ENCODE peak calls at places on chromosomes 12 and 14, in eight cellular contexts. F is IMR-90, P is fibroblast of pulmonary artery, E is WERI-Rb-1, U is cardiac muscle cell, D is HCT116, R is GM23338, S is DND-41. L is an unnamed sample.

GRCh38 chr14:55336161-55336560 is 64.9 kb downstream of the FBXO34 start:
- DNase-seq in F (no peak), P (no peak), E (no peak), U (peak), D (no peak), R (no peak), S (no peak), L (no peak)

GRCh38 chr14:61610900-61611299 is 84.4 kb upstream of the HIF1A start:
- DNase-seq in F (no peak), P (no peak), E (no peak), U (no peak), D (no peak), R (no peak), S (no peak), L (peak)

GRCh38 chr12:82326905-82327503 is 31.2 kb downstream of the CCDC59 start:
- DNase-seq in F (peak), P (peak), E (no peak), U (peak), D (peak), R (peak), S (no peak), L (peak)

GRCh38 chr12:52181757-52182156 is 10.1 kb downstream of the KRT80 start:
- DNase-seq in F (peak), P (peak), E (no peak), U (peak), D (no peak), R (peak), S (no peak), L (peak)

GRCh38 chr14:91348861-91349465 is 68.7 kb downstream of the CCDC88C start:
- DNase-seq in F (no peak), P (no peak), E (no peak), U (no peak), D (no peak), R (no peak), S (no peak), L (no peak)

GRCh38 chr12:3342051-3342450 is 149.0 kb upstream of the PRMT8 start:
- DNase-seq in F (peak), P (peak), E (peak), U (peak), D (no peak), R (peak), S (peak), L (peak)

GRCh38 chr14:78029471-78030372 is 140.5 kb upstream of the NRXN3 start:
- DNase-seq in F (no peak), P (no peak), E (peak), U (peak), D (no peak), R (peak), S (no peak), L (no peak)

GRCh38 chr14:94355191-94355794 is 32.2 kb upstream of the SERPINA6 start:
- DNase-seq in F (peak), P (peak), E (peak), U (peak), D (no peak), R (peak), S (no peak), L (peak)

GRCh38 chr14:74257078-74257987 is 18.1 kb downstream of the VSX2 start:
- DNase-seq in F (peak), P (peak), E (peak), U (peak), D (no peak), R (peak), S (peak), L (peak)

GRCh38 chr14:21852061-21852664 is 178.5 kb upstream of the OR4E1 start:
- DNase-seq in F (peak), P (peak), E (peak), U (peak), D (peak), R (peak), S (peak), L (peak)

GRCh38 chr14:73753887-73754880 is 40.0 kb upstream of the PNMA1 start:
- DNase-seq in F (no peak), P (no peak), E (no peak), U (peak), D (no peak), R (no peak), S (no peak), L (peak)

GRCh38 chr12:165862-166368 is 48.0 kb downstream of the SLC6A12 start:
- DNase-seq in F (no peak), P (no peak), E (no peak), U (no peak), D (no peak), R (no peak), S (no peak), L (no peak)

GRCh38 chr12:12546314-12546772 is 16.3 kb downstream of the DUSP16 start:
- DNase-seq in F (peak), P (no peak), E (no peak), U (no peak), D (no peak), R (no peak), S (no peak), L (no peak)

GRCh38 chr12:6084261-6084968 is 40.1 kb downstream of the VWF start:
- DNase-seq in F (peak), P (peak), E (no peak), U (peak), D (peak), R (peak), S (no peak), L (peak)

GRCh38 chr12:132827763-132828703 is 636 bp downstream of the GOLGA3 start:
- DNase-seq in F (peak), P (peak), E (peak), U (peak), D (no peak), R (peak), S (peak), L (peak)

GRCh38 chr12:132205271-132206092 is 61.2 kb downstream of the NOC4L start:
- DNase-seq in F (no peak), P (no peak), E (no peak), U (no peak), D (no peak), R (no peak), S (no peak), L (no peak)

GRCh38 chr12:113670742-113671141 is 199.1 kb upstream of the LHX5 start:
- DNase-seq in F (no peak), P (no peak), E (no peak), U (no peak), D (no peak), R (no peak), S (no peak), L (no peak)

GRCh38 chr14:81122326-81122725 is 98.4 kb downstream of the GTF2A1 start:
- DNase-seq in F (no peak), P (no peak), E (no peak), U (no peak), D (no peak), R (no peak), S (no peak), L (no peak)

GRCh38 chr12:90679674-90680073 is 275.3 kb downstream of the CCER1 start:
- DNase-seq in F (no peak), P (no peak), E (no peak), U (no peak), D (no peak), R (no peak), S (no peak), L (no peak)

GRCh38 chr14:50666772-50667490 is 1.2 kb downstream of the SAV1 start:
- DNase-seq in F (peak), P (peak), E (peak), U (peak), D (no peak), R (peak), S (peak), L (peak)

GRCh38 chr12:29534935-29535334 is 37.4 kb upstream of the OVCH1 start:
- DNase-seq in F (peak), P (peak), E (no peak), U (peak), D (no peak), R (peak), S (no peak), L (peak)

GRCh38 chr12:46722737-46723136 is 103.1 kb downstream of the SLC38A4 start:
- DNase-seq in F (peak), P (peak), E (no peak), U (peak), D (no peak), R (no peak), S (no peak), L (peak)

GRCh38 chr14:28777773-28778606 is 11.4 kb downstream of the FOXG1 start:
- DNase-seq in F (no peak), P (no peak), E (no peak), U (no peak), D (no peak), R (peak), S (no peak), L (no peak)
- H3K4me3 ChIP-seq in F (no peak), P (no peak), E (no peak), U (no peak), D (no peak), R (peak), S (no peak), L (no peak)

GRCh38 chr12:25830456-25830855 is 128.0 kb upstream of the RASSF8 start:
- DNase-seq in F (no peak), P (no peak), E (no peak), U (no peak), D (no peak), R (no peak), S (no peak), L (peak)
- H3K4me3 ChIP-seq in F (no peak), P (no peak), E (no peak), U (no peak), D (no peak), R (no peak), S (no peak), L (no peak)

GRCh38 chr14:49620182-49621113 is at the start of the genes MGAT2 and RPL36AL:
- DNase-seq in F (peak), P (peak), E (peak), U (peak), D (peak), R (peak), S (peak), L (peak)

GRCh38 chr14:49623941-49624806 is 3.6 kb downstream of the MGAT2 start:
- DNase-seq in F (no peak), P (no peak), E (no peak), U (no peak), D (no peak), R (no peak), S (no peak), L (peak)

GRCh38 chr14:49621114-49621881 is 699 bp downstream of the MGAT2 start:
- DNase-seq in F (peak), P (peak), E (peak), U (peak), D (no peak), R (peak), S (peak), L (peak)

GRCh38 chr14:49622022-49622607 is 1.5 kb downstream of the MGAT2 start:
- DNase-seq in F (no peak), P (no peak), E (no peak), U (no peak), D (no peak), R (no peak), S (no peak), L (no peak)

DNA sequence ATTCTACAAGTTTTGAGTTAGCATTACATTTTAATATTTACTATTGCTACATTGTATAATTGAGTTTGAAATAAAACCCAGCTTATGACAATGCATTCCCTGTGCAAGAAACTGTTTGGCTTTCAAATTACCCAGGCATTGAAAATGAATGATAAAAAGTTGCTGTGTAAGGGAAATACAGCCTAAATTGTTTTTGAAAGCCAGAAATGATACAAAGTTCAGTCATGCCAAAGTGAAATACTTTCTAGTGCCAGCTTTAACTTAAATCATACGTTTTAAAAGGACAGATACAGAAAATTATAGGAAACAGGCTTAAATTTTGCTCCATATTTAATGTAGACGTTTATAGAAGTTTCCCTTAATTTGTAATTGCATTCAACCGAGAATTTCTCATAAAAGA is 2.8 kb downstream of the MGAT2 start:
- DNase-seq in F (no peak), P (no peak), E (no peak), U (no peak), D (no peak), R (no peak), S (no peak), L (peak)
- H3K4me3 ChIP-seq in F (no peak), P (peak), E (no peak), U (no peak), D (no peak), R (no peak), S (peak), L (no peak)

GRCh38 chr12:77189463-77189862 is 124.1 kb upstream of the E2F7 start:
- DNase-seq in F (peak), P (peak), E (peak), U (peak), D (no peak), R (no peak), S (no peak), L (peak)
- H3K4me3 ChIP-seq in F (no peak), P (no peak), E (no peak), U (no peak), D (no peak), R (no peak), S (no peak), L (no peak)

GRCh38 chr12:117091758-117092510 is 7.3 kb downstream of the TESC start:
- DNase-seq in F (no peak), P (no peak), E (no peak), U (no peak), D (no peak), R (no peak), S (no peak), L (no peak)

GRCh38 chr12:117093431-117093830 is 5.8 kb downstream of the TESC start:
- DNase-seq in F (no peak), P (no peak), E (no peak), U (no peak), D (no peak), R (no peak), S (no peak), L (no peak)

GRCh38 chr12:117092511-117092780 is 6.8 kb downstream of the TESC start:
- DNase-seq in F (no peak), P (no peak), E (no peak), U (no peak), D (no peak), R (no peak), S (no peak), L (no peak)

GRCh38 chr12:117092886-117093285 is 6.3 kb downstream of the TESC start:
- DNase-seq in F (no peak), P (no peak), E (no peak), U (no peak), D (no peak), R (no peak), S (no peak), L (no peak)

DNA sequence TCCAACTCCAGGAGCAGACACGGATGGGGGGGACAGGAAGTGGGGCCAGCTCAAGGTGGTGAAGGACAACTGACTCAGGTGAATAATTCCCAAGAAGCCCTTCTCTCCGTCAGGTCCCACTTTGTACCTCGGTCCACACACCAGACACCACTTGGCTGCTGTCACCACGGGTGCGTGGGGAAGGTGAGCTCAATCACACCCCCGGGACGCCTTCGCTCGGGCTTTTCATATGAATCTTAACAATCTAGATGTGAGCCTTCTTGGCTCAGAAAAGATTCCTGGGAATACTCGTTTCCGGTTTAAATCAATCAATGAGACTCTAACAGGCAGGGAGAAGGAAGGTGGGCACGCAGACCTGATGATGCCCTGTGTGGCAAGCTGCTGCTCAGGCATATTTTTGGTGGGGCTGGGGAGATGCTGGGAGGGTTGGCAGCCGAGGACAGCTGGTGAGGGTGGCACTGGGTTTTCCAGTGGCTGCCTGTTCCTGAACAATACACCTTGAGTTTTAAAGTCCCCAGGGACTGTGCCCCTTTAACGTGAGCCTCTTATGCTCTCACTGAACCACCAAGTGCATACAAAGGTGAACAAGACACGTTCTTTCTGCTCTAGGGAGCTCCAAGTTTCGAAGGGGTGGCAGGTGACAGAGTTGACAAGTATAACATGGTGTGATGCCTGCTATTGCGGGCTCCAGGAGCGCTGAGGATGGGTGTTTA is 5.1 kb downstream of the TESC start:
- DNase-seq in F (no peak), P (no peak), E (no peak), U (no peak), D (no peak), R (no peak), S (no peak), L (no peak)
- H3K4me3 ChIP-seq in F (no peak), P (no peak), E (no peak), U (no peak), D (no peak), R (no peak), S (no peak), L (no peak)

DNA sequence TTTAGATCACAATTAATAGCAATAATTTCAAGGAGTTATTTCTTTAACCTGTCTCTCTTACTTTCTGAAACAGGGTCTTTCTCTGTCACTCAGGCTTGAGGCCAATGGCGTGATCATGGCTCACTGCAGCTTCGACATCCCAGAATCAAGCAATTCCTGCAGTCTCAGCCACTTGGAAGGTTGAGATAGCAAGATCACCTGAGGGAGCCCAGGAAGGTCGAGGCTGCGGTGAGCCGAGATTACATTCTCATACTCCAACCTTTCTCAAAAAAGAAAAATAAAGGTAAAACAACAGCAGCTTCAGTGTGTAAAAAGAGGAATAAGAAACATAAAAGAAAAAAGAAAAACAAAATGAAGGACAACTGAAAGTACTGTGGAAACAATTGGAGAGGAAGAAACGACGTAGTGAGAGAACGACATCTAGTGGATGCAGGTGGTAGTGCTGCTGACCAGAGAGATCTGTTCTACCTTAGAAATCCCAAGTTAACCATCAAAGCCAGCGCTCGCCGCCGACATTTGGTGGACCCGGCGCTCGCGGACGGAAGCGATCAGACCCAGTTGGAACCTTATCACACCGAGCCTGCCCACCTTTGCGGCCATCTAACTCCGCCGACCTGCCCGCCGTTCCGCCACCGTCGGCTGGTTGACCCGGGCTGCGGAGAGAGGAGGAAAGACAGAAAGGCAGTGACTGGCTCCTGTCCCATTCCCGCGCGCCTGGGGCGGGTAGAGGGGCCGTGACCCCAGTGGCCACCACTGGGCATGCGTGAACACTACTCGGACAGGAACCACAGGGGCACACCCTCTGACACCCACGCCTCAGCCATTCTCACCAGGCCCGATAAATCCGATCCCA is 196.1 kb downstream of the ALG10 start:
- DNase-seq in F (peak), P (peak), E (peak), U (peak), D (peak), R (peak), S (peak), L (peak)
- H3K4me3 ChIP-seq in F (no peak), P (no peak), E (no peak), U (no peak), D (no peak), R (peak), S (no peak), L (peak)